ENCODE peak calls at places on chromosomes 7 and 10, in eight cellular contexts. S is fibroblast of the aortic adventitia; J is head of caudate nucleus; W is astrocyte of the hippocampus; R is GF-D8; X is Peyer's patch; P is activated CD4-positive, alpha-beta T cell treated with anti-CD3 and anti-CD28 coated beads, Interleukin-2, amount 10 ng/mL, durations not matched to agents 7 days and 5 days; B is occipital lobe. Z is an unnamed sample.

GRCh38 chr10:116026315-116026714 is 246.7 kb downstream of the GFRA1 start:
- DNase-seq in W (no peak), S (no peak), B (no peak), P (no peak), R (no peak), X (no peak), J (no peak), Z (no peak)

GRCh38 chr7:134089446-134089845 is 37.7 kb upstream of the LRGUK start:
- DNase-seq in P (no peak), X (no peak), B (no peak), W (no peak), S (no peak), J (no peak), R (no peak), Z (no peak)

GRCh38 chr7:40546616-40547501 is 412.1 kb downstream of the SUGCT start:
- DNase-seq in P (no peak), W (no peak), S (no peak), J (no peak), B (no peak), R (no peak), X (no peak), Z (no peak)

GRCh38 chr10:97060441-97061084 is 125.2 kb downstream of the SLIT1 start:
- DNase-seq in W (no peak), J (no peak), X (no peak), P (no peak), R (no peak), B (no peak), S (no peak), Z (no peak)

GRCh38 chr7:90595801-90596683 is at the start of gene CDK14:
- DNase-seq in X (peak; percentile 86), S (peak; percentile 54), B (peak; percentile 71), J (peak; percentile 45), P (peak; percentile 41), W (peak; percentile 90), R (peak; percentile 63), Z (peak; percentile 87)

GRCh38 chr7:46969303-46970130 is 612.4 kb downstream of the TNS3 start:
- DNase-seq in X (no peak), S (peak; percentile 29), B (no peak), W (peak; percentile 68), J (no peak), P (no peak), R (no peak), Z (peak; percentile 71)

GRCh38 chr7:105268511-105269392 is 120.0 kb downstream of the SRPK2 start:
- DNase-seq in R (peak; percentile 44), B (no peak), W (peak; percentile 64), S (peak; percentile 81), P (peak; percentile 13), X (no peak), J (no peak), Z (peak; percentile 43)

GRCh38 chr10:50538473-50539398 is 85.0 kb downstream of the SGMS1 start:
- DNase-seq in B (peak; percentile 42), J (peak; percentile 83), X (peak; percentile 74), S (no peak), P (no peak), W (no peak), R (no peak), Z (no peak)

GRCh38 chr10:106557053-106557452 is 607.5 kb downstream of the SORCS1 start:
- DNase-seq in R (no peak), J (no peak), W (peak; percentile 17), S (no peak), X (no peak), P (no peak), B (no peak), Z (no peak)

GRCh38 chr7:76340617-76341131 is 18.1 kb downstream of the YWHAG start:
- DNase-seq in X (no peak), P (no peak), B (no peak), J (no peak), W (peak; percentile 69), S (peak; percentile 89), R (no peak), Z (no peak)

GRCh38 chr7:157596471-157596870 is 259.7 kb downstream of the DNAJB6 start:
- DNase-seq in S (no peak), X (no peak), R (no peak), P (no peak), B (no peak), W (no peak), J (no peak), Z (no peak)

GRCh38 chr7:131007439-131008330 is 273.7 kb upstream of the KLF14 start:
- DNase-seq in B (no peak), X (peak; percentile 86), J (peak; percentile 61), S (peak; percentile 82), W (peak; percentile 86), R (peak; percentile 63), P (peak; percentile 79), Z (peak; percentile 88)

GRCh38 chr7:80185571-80185970 is 50.9 kb downstream of the GNAI1 start:
- DNase-seq in S (no peak), J (no peak), P (no peak), R (no peak), W (no peak), B (no peak), X (no peak), Z (no peak)

GRCh38 chr10:83476211-83476610 is 663.1 kb upstream of the GHITM start:
- DNase-seq in J (no peak), B (no peak), S (no peak), X (no peak), W (peak; percentile 50), P (no peak), R (no peak), Z (no peak)

GRCh38 chr10:130854151-130854550 is 457.4 kb downstream of the TCERG1L start:
- DNase-seq in B (no peak), R (no peak), P (no peak), W (no peak), X (no peak), S (no peak), J (no peak), Z (no peak)

GRCh38 chr10:126966938-126967337 is 61.7 kb downstream of the DOCK1 start:
- DNase-seq in X (no peak), J (no peak), B (no peak), S (no peak), P (no peak), W (no peak), R (no peak), Z (no peak)

GRCh38 chr10:96017227-96017687 is 26.1 kb upstream of the CCNJ start:
- DNase-seq in P (peak; percentile 63), J (no peak), S (peak; percentile 68), R (peak; percentile 28), B (no peak), W (peak; percentile 64), X (peak; percentile 62), Z (no peak)

GRCh38 chr7:45625067-45625466 is 50.9 kb downstream of the ADCY1 start:
- DNase-seq in X (no peak), R (no peak), J (no peak), P (no peak), W (no peak), S (no peak), B (no peak), Z (no peak)

GRCh38 chr10:122468923-122469781 is 7.8 kb downstream of the HTRA1 start:
- DNase-seq in W (peak; percentile 67), B (peak; percentile 57), S (peak; percentile 94), J (no peak), P (no peak), R (no peak), X (no peak), Z (no peak)

GRCh38 chr10:71064413-71065118 is 147.8 kb upstream of the UNC5B start:
- DNase-seq in P (no peak), W (no peak), S (no peak), J (no peak), X (no peak), B (no peak), R (no peak), Z (no peak)

GRCh38 chr10:44578271-44578670 is 193.4 kb upstream of the CXCL12 start:
- DNase-seq in X (no peak), P (no peak), R (no peak), B (no peak), J (no peak), W (no peak), S (no peak), Z (no peak)

GRCh38 chr10:23015021-23015707 is 80.2 kb upstream of the MSRB2 start:
- DNase-seq in J (no peak), R (no peak), W (no peak), P (no peak), B (no peak), X (no peak), S (no peak), Z (no peak)

GRCh38 chr7:75033064-75033463 is 40.5 kb downstream of the RCC1L start:
- DNase-seq in P (no peak), S (no peak), R (no peak), X (no peak), W (no peak), J (no peak), B (no peak), Z (no peak)

GRCh38 chr10:114967071-114967470 is 29.1 kb downstream of the TRUB1 start:
- DNase-seq in X (no peak), R (no peak), W (peak; percentile 32), B (no peak), J (no peak), P (no peak), S (peak; percentile 5), Z (no peak)

GRCh38 chr7:151009340-151010001 is 14.8 kb downstream of the ATG9B start:
- DNase-seq in R (no peak), P (no peak), B (no peak), W (no peak), X (no peak), J (no peak), S (no peak), Z (no peak)

GRCh38 chr7:497346-497745 is 22.3 kb downstream of the PDGFA start:
- DNase-seq in B (no peak), X (no peak), S (no peak), P (no peak), W (no peak), J (no peak), R (no peak), Z (peak; percentile 18)

GRCh38 chr10:78739411-78740053 is 329.2 kb upstream of the ZMIZ1 start:
- DNase-seq in B (no peak), S (no peak), W (no peak), P (no peak), R (no peak), J (no peak), X (no peak), Z (no peak)